ENCODE peak calls at places on chromosomes 6 and 20, in nine cellular contexts. A is neural progenitor cell, S is GM23248, P is OCI-LY7, Z is PC-3, J is HCT116, X is hepatocyte, U is MM.1S, W is SK-N-SH. T is an unnamed sample.

GRCh38 chr20:8530022-8530421 is 398.0 kb downstream of the PLCB1 start:
- DNase-seq in A (no peak), S (peak), P (no peak), Z (no peak), J (no peak), X (no peak), U (no peak), W (no peak), T (no peak)

GRCh38 chr6:72522735-72523141 is 99.1 kb upstream of the KCNQ5 start:
- DNase-seq in A (peak), S (no peak), P (peak), Z (peak), J (no peak), X (peak), U (no peak), W (peak), T (peak)

GRCh38 chr6:4979426-4979825 is 24.4 kb downstream of the RPP40 start:
- DNase-seq in A (no peak), S (peak), P (no peak), Z (no peak), J (no peak), X (no peak), U (no peak), W (no peak), T (no peak)

GRCh38 chr20:7371518-7372158 is 568.6 kb downstream of the HAO1 start:
- DNase-seq in A (no peak), S (no peak), P (no peak), Z (peak), J (no peak), X (peak), U (no peak), W (no peak), T (no peak)

GRCh38 chr6:2165216-2165725 is 80.1 kb downstream of the GMDS start:
- DNase-seq in A (no peak), S (peak), P (no peak), Z (no peak), J (no peak), X (no peak), U (no peak), W (no peak), T (no peak)

GRCh38 chr6:145457556-145457955 is 277.8 kb downstream of the EPM2A start:
- DNase-seq in A (no peak), S (no peak), P (no peak), Z (no peak), J (no peak), X (no peak), U (no peak), W (no peak), T (no peak)

GRCh38 chr20:41265931-41266330 is 51.6 kb downstream of the ZHX3 start:
- DNase-seq in A (no peak), S (no peak), P (no peak), Z (no peak), J (no peak), X (no peak), U (no peak), W (no peak), T (no peak)

GRCh38 chr6:74041420-74041819 is 345.4 kb downstream of the CD109 start:
- DNase-seq in A (peak), S (no peak), P (no peak), Z (no peak), J (no peak), X (no peak), U (no peak), W (no peak), T (peak)

GRCh38 chr20:44759595-44759994 is 13.9 kb downstream of the KCNK15 start:
- DNase-seq in A (no peak), S (no peak), P (no peak), Z (no peak), J (no peak), X (no peak), U (no peak), W (peak), T (no peak)

GRCh38 chr6:16332175-16332542 is 93.8 kb downstream of the GMPR start:
- DNase-seq in A (peak), S (peak), P (peak), Z (peak), J (no peak), X (peak), U (peak), W (peak), T (peak)

GRCh38 chr6:7777062-7777461 is 51.2 kb downstream of the BMP6 start:
- DNase-seq in A (no peak), S (no peak), P (no peak), Z (no peak), J (no peak), X (no peak), U (no peak), W (no peak), T (no peak)

GRCh38 chr20:19254086-19254821 is 41.8 kb downstream of the SLC24A3 start:
- DNase-seq in A (no peak), S (peak), P (no peak), Z (no peak), J (no peak), X (no peak), U (no peak), W (no peak), T (no peak)

GRCh38 chr6:56927538-56928453 is 27.1 kb upstream of the BEND6 start:
- DNase-seq in A (no peak), S (peak), P (peak), Z (peak), J (no peak), X (no peak), U (no peak), W (no peak), T (peak)

GRCh38 chr6:16850332-16851022 is 89.2 kb upstream of the ATXN1 start:
- DNase-seq in A (no peak), S (no peak), P (no peak), Z (peak), J (no peak), X (no peak), U (no peak), W (no peak), T (no peak)

GRCh38 chr20:36830791-36831691 is 44.9 kb upstream of the TLDC2 start:
- DNase-seq in A (no peak), S (peak), P (no peak), Z (peak), J (no peak), X (no peak), U (no peak), W (peak), T (peak)

GRCh38 chr20:37866051-37866450 is 36.9 kb upstream of the VSTM2L start:
- DNase-seq in A (no peak), S (no peak), P (no peak), Z (no peak), J (no peak), X (no peak), U (no peak), W (no peak), T (no peak)

GRCh38 chr6:52109073-52109635 is 21.7 kb upstream of the PKHD1 start:
- DNase-seq in A (no peak), S (no peak), P (no peak), Z (peak), J (no peak), X (no peak), U (no peak), W (no peak), T (no peak)

GRCh38 chr6:165321555-165322145 is 12.2 kb upstream of the C6orf118 start:
- DNase-seq in A (no peak), S (no peak), P (no peak), Z (no peak), J (no peak), X (no peak), U (no peak), W (no peak), T (no peak)
- TF ChIP-seq EZH2phosphoT487 in A (no peak), S (no peak), P (no peak), Z (no peak), J (no peak), X (no peak), U (no peak), W (no peak), T (no peak)

GRCh38 chr6:143063631-143064030 is 2.9 kb downstream of the AIG1 start:
- DNase-seq in A (no peak), S (no peak), P (no peak), Z (no peak), J (no peak), X (no peak), U (no peak), W (no peak), T (no peak)

GRCh38 chr6:143064996-143065683 is 4.5 kb downstream of the AIG1 start:
- DNase-seq in A (no peak), S (peak), P (no peak), Z (peak), J (no peak), X (peak), U (no peak), W (no peak), T (no peak)

GRCh38 chr6:143062551-143062950 is 1.9 kb downstream of the AIG1 start:
- DNase-seq in A (no peak), S (no peak), P (no peak), Z (no peak), J (no peak), X (no peak), U (no peak), W (no peak), T (peak)

DNA sequence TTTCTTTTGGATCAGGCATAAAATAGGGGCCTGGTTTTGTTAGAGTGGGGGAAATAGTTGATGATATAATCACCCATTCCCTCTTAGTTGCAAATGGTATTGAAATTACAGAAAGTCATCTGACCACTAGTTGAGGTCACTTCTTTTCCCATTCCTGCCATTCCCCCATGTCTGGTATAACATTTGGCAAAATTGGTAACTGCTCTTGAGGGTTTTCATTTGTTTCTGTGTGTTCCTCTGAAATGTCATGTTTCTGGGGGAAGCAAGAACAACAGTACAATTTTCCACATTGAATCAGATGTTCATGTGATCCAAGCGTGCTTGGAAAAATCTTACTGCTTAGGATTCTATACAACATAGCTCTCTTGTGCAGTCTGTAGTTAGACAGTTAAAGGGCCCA is 7.3 kb downstream of the AIG1 start:
- DNase-seq in A (no peak), S (peak), P (no peak), Z (no peak), J (no peak), X (no peak), U (no peak), W (no peak), T (no peak)
- TF ChIP-seq EZH2phosphoT487 in A (no peak), S (no peak), P (no peak), Z (no peak), J (no peak), X (no peak), U (no peak), W (no peak), T (no peak)

GRCh38 chr6:34332255-34333198 is 59.9 kb downstream of the NUDT3 start:
- DNase-seq in A (no peak), S (no peak), P (peak), Z (no peak), J (no peak), X (no peak), U (no peak), W (no peak), T (no peak)
- TF ChIP-seq EZH2phosphoT487 in A (no peak), S (no peak), P (no peak), Z (no peak), J (no peak), X (no peak), U (no peak), W (no peak), T (no peak)

GRCh38 chr6:124577734-124578281 is 384.4 kb upstream of the RNF217 start:
- DNase-seq in A (no peak), S (no peak), P (no peak), Z (no peak), J (no peak), X (no peak), U (no peak), W (no peak), T (no peak)
- TF ChIP-seq EZH2phosphoT487 in A (no peak), S (no peak), P (no peak), Z (no peak), J (no peak), X (no peak), U (no peak), W (no peak), T (no peak)

GRCh38 chr6:14638932-14639875 is 521.6 kb downstream of the CD83 start:
- DNase-seq in A (peak), S (peak), P (peak), Z (peak), J (no peak), X (peak), U (no peak), W (peak), T (peak)
- TF ChIP-seq EZH2phosphoT487 in A (peak), S (no peak), P (no peak), Z (no peak), J (no peak), X (no peak), U (no peak), W (no peak), T (no peak)

DNA sequence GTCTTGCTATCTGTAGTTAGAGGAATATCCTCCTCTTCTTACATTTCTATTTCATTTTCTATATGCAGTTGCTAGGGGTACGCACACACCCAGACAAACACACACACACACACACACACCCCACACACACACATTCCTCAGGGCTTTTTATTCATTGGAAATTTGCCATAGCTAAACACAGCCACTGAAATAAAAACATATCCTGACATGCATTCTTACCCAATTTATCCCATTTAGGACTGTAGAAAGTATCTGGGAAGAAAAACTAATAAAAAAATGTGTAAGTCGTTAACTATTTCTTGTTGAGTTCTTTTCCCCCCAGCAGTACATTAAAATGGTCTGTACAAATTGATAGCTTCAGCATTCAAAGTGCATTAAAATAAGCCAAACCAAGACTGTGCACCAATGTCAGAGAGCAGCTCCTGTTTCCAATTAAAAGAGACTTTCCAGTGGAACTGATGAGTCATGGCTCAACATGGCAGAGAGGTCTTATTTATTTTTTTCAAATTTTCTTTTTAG is 357.9 kb upstream of the AGPAT4 start:
- DNase-seq in A (no peak), S (peak), P (no peak), Z (no peak), J (no peak), X (no peak), U (no peak), W (peak), T (no peak)
- TF ChIP-seq EZH2phosphoT487 in A (no peak), S (peak), P (no peak), Z (no peak), J (no peak), X (no peak), U (no peak), W (no peak), T (no peak)